ENCODE peak calls at places on chromosomes 2 and 18, in seven cellular contexts. J is cardiac fibroblast, V is adrenal gland, M is OCI-LY7, R is choroid plexus epithelial cell, P is colonic mucosa, Z is HL-60. Q is an unnamed sample.

GRCh38 chr2:18544171-18544570 is 16.3 kb downstream of the RDH14 start:
- DNase-seq in J (no peak), V (no peak), M (no peak), R (no peak), P (no peak), Z (no peak), Q (no peak)

GRCh38 chr18:44036500-44036899 is 644.2 kb upstream of the SETBP1 start:
- DNase-seq in J (peak), V (peak), M (no peak), R (peak), P (no peak), Z (no peak), Q (no peak)

GRCh38 chr18:2534906-2535305 is 36.4 kb downstream of the METTL4 start:
- DNase-seq in J (no peak), V (no peak), M (peak), R (no peak), P (no peak), Z (no peak), Q (no peak)

GRCh38 chr18:79911009-79911870 is 40.2 kb downstream of the SLC66A2 start:
- DNase-seq in J (no peak), V (no peak), M (no peak), R (no peak), P (no peak), Z (no peak), Q (no peak)

GRCh38 chr2:101382406-101382805 is 4.9 kb downstream of the CREG2 start:
- DNase-seq in J (no peak), V (no peak), M (no peak), R (no peak), P (no peak), Z (no peak), Q (no peak)

GRCh38 chr2:102277202-102277700 is 34.1 kb upstream of the IL1RL1 start:
- DNase-seq in J (no peak), V (no peak), M (no peak), R (no peak), P (no peak), Z (no peak), Q (no peak)

GRCh38 chr18:55506074-55506473 is 81.9 kb downstream of the TCF4 start:
- DNase-seq in J (no peak), V (no peak), M (peak), R (no peak), P (no peak), Z (no peak), Q (no peak)

GRCh38 chr2:218992703-218993344 is 398 bp downstream of the CRYBA2 start:
- DNase-seq in J (no peak), V (peak), M (no peak), R (no peak), P (no peak), Z (no peak), Q (no peak)

GRCh38 chr2:47984041-47984440 is 77.7 kb upstream of the FBXO11 start:
- DNase-seq in J (peak), V (no peak), M (no peak), R (no peak), P (no peak), Z (no peak), Q (peak)

GRCh38 chr2:233083782-233084181 is 23.6 kb downstream of the INPP5D start:
- DNase-seq in J (no peak), V (no peak), M (no peak), R (no peak), P (no peak), Z (no peak), Q (no peak)
- H3K4me3 ChIP-seq in J (no peak), V (no peak), M (peak), R (no peak), P (no peak), Z (no peak), Q (peak)

GRCh38 chr2:8644605-8645175 is 37.2 kb upstream of the ID2 start:
- DNase-seq in J (peak), V (no peak), M (no peak), R (peak), P (peak), Z (peak), Q (no peak)
- TF ChIP-seq CTCF in J (no peak), V (no peak), M (peak), R (no peak), P (no peak), Z (peak), Q (peak)

DNA sequence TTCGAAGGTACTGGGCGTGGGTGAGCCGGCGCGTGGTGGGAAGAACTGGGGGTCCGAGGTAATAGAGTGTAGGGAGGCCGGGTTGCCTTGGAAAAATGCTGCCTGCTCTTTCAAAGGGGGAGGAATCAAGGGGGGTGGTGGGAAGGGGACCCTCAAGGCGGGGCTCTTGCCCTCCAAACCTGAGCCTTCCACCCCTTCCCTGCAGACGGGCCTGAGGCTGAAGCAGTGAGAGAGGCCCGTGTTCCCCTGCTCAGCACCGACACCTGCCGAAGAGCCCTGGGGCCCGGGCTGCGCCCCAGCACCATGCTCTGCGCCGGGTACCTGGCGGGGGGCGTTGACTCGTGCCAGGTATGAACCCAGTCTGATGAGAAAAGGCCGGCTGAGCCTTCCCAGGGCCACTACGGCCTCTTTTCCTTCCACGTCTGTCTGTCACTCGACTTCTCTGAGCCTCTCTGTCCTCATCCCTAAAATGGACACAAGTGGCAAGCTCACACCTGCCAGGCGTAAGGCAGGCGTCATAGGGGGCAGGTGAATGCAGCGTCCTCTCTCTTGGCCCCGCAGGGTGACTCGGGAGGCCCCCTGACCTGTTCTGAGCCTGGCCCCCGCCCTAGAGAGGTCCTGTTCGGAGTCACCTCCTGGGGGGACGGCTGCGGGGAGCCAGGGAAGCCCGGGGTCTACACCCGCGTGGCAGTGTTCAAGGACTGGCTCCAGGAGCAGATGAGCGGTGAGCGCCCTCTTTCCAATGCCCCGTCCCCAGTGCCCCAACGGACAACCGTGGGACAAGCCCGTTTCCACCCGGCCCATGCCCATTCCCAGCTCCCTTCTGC is 2.9 kb downstream of the PRSS56 start:
- DNase-seq in J (peak), V (no peak), M (no peak), R (no peak), P (no peak), Z (no peak), Q (no peak)
- H3K4me3 ChIP-seq in J (no peak), V (no peak), M (no peak), R (no peak), P (no peak), Z (no peak), Q (no peak)

DNA sequence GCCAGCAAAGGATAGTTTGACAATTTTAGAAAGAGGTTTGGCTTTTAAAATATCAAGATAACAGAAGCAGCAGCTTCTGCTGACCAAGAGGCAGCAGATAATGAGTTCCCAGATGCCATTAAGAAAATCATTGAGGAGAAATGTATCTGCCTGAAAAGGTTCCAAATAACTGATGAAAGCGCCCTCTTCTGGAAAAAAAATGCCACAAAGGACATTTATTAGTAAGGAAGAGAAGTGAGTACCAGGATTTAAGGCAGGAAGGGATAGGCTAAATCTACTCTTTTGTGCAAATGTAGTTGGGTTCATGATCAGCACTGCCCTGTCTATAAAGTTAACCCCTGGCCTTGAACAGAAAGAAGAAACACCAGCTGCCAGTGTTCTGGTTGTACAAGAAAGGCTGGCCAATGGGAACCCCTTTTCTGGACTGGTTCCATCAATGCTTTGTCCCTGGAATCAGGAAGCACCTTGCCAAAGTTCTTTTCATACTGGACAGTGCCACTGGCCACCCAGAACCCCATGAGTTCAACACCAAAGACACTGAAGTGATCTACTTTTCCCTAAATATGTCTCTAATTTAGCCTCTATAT is 40.6 kb downstream of the DHX57 start:
- DNase-seq in J (peak), V (no peak), M (peak), R (peak), P (no peak), Z (no peak), Q (peak)
- TF ChIP-seq CTCF in J (peak), V (peak), M (peak), R (peak), P (no peak), Z (no peak), Q (peak)

GRCh38 chr2:178193823-178194599 is at the start of gene OSBPL6:
- DNase-seq in J (peak), V (peak), M (peak), R (peak), P (peak), Z (peak), Q (peak)

GRCh38 chr2:178193496-178193822 is 853 bp upstream of the OSBPL6 start:
- DNase-seq in J (no peak), V (no peak), M (no peak), R (no peak), P (peak), Z (no peak), Q (no peak)

GRCh38 chr2:178187861-178188260 is 6.5 kb upstream of the OSBPL6 start:
- DNase-seq in J (no peak), V (no peak), M (no peak), R (no peak), P (no peak), Z (no peak), Q (no peak)

GRCh38 chr2:178188466-178188865 is 5.8 kb upstream of the OSBPL6 start:
- DNase-seq in J (no peak), V (no peak), M (no peak), R (no peak), P (no peak), Z (no peak), Q (no peak)

GRCh38 chr2:178190938-178191910 is 3.1 kb upstream of the OSBPL6 start:
- DNase-seq in J (peak), V (no peak), M (no peak), R (no peak), P (no peak), Z (no peak), Q (peak)
- H3K4me3 ChIP-seq in J (no peak), V (no peak), M (no peak), R (no peak), P (no peak), Z (no peak), Q (no peak)

DNA sequence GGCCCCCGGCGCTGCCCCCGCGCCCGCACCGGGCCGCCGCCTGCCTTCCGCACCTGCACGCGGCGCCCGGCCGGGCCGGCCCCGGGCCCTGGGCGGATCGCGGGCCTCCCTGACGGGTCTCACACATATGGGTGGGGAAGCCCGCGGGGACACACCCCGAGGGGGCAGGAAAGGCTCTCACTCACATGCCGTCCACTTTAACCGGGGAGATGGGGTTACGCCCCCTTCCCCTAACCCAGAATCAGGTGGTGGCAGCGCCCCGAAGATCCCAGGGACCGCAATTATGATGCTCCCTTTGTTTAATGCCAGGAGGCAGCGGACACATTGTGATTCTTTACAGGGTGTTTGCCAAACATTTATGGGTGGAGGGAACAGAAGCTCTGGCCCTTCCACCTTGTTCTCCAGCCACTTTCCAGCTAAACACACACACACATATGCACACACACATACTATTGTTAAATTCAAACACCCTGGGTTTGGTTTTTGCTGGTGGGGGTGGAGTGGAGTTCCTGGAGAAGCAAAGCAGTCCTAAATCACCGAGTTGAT is 433 bp upstream of the ANKRD44 start:
- DNase-seq in J (no peak), V (no peak), M (no peak), R (no peak), P (no peak), Z (no peak), Q (no peak)
- TF ChIP-seq CTCF in J (no peak), V (no peak), M (no peak), R (no peak), P (no peak), Z (no peak), Q (no peak)

DNA sequence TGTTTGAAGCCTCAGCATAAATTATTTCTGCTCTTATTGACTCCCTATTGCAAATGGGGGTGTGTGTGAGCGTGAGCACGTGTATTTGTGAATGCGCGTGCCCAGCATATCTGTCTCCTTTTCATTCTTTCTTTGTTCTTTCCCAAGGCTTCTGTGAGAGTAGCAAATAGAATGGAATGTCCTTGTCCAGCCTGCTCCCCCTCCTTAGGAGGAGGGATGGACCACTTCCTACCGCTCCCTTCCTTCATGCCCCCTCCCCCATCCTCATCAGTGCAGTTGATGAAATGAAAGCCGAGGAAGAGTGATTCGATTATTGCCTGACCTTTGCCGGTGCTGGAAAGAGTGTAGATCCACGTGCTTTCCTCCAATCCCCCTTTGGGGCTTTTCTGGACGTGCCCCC is 102.0 kb downstream of the CPO start:
- DNase-seq in J (peak), V (no peak), M (no peak), R (peak), P (no peak), Z (no peak), Q (no peak)
- H3K4me3 ChIP-seq in J (peak), V (no peak), M (no peak), R (peak), P (no peak), Z (no peak), Q (no peak)

GRCh38 chr2:3075316-3075715 is 302.3 kb downstream of the EIPR1 start:
- DNase-seq in J (no peak), V (no peak), M (no peak), R (no peak), P (no peak), Z (no peak), Q (no peak)
- TF ChIP-seq CTCF in J (no peak), V (no peak), M (no peak), R (no peak), P (no peak), Z (no peak), Q (no peak)